ENCODE peak calls at places on chromosomes 4 and X, in seven cellular contexts. C, N, W, R, I, P and O are unnamed samples.

GRCh38 chrX:138127314-138127713 is 561.4 kb downstream of the ZIC3 start:
- DNase-seq in C (no peak), N (no peak), W (no peak), R (no peak), I (no peak), P (no peak), O (no peak)

GRCh38 chrX:137427813-137428212 is 138.1 kb upstream of the ZIC3 start:
- DNase-seq in C (no peak), N (no peak), W (no peak), R (no peak), I (no peak), P (no peak), O (peak)

GRCh38 chr4:88158360-88159136 is at the start of gene ABCG2:
- DNase-seq in C (no peak), N (peak), W (peak), R (peak), I (peak), P (no peak), O (peak)

GRCh38 chrX:63050225-63050624 is 300.9 kb downstream of the SPIN4 start:
- DNase-seq in C (no peak), N (no peak), W (no peak), R (peak), I (peak), P (no peak), O (no peak)

GRCh38 chr4:156493858-156494257 is 477.7 kb downstream of the PDGFC start:
- DNase-seq in C (no peak), N (no peak), W (no peak), R (no peak), I (no peak), P (no peak), O (no peak)

GRCh38 chrX:144265641-144266040 is 381.8 kb downstream of the UBE2NL start:
- DNase-seq in C (no peak), N (no peak), W (no peak), R (no peak), I (no peak), P (no peak), O (no peak)

GRCh38 chr4:20384456-20384855 is 132.8 kb downstream of the SLIT2 start:
- DNase-seq in C (no peak), N (no peak), W (no peak), R (no peak), I (no peak), P (no peak), O (no peak)

GRCh38 chr4:89303177-89303576 is 4.4 kb downstream of the GPRIN3 start:
- DNase-seq in C (peak), N (no peak), W (no peak), R (peak), I (no peak), P (no peak), O (no peak)

GRCh38 chr4:16524911-16525574 is 298.8 kb upstream of the TAPT1 start:
- DNase-seq in C (no peak), N (peak), W (no peak), R (no peak), I (no peak), P (no peak), O (no peak)

GRCh38 chr4:161936625-161937133 is 227.1 kb downstream of the FSTL5 start:
- DNase-seq in C (no peak), N (no peak), W (no peak), R (no peak), I (no peak), P (peak), O (peak)

GRCh38 chr4:25345880-25346279 is 31.2 kb upstream of the ANAPC4 start:
- DNase-seq in C (no peak), N (no peak), W (no peak), R (no peak), I (no peak), P (no peak), O (peak)